ENCODE peak calls at places on chromosomes 7 and 10, in seven cellular contexts. K is stimulated activated naive CD4-positive, alpha-beta T cell; T is fibroblast of gingiva; G is stimulated activated CD8-positive, alpha-beta memory T cell treated with anti-CD3 and anti-CD28 coated beads, Interleukin-7, amount 100 ng/mL, for 4 hours; M is Calu3; J is lower lobe of right lung; A is RPMI7951. B is an unnamed sample.

GRCh38 chr10:21494221-21495001 is 31.1 kb downstream of the SKIDA1 start:
- DNase-seq in K (no peak), M (peak), J (peak), G (no peak), T (no peak), A (peak), B (no peak)

GRCh38 chr7:28076421-28077163 is 104.0 kb downstream of the JAZF1 start:
- DNase-seq in A (no peak), J (no peak), G (no peak), K (no peak), M (no peak), T (peak), B (peak)

GRCh38 chr10:131808370-131808930 is 92.4 kb upstream of the PPP2R2D start:
- DNase-seq in J (peak), M (no peak), A (no peak), K (no peak), T (no peak), G (no peak), B (no peak)

GRCh38 chr10:87671416-87671815 is 11.7 kb downstream of the PAPSS2 start:
- DNase-seq in G (no peak), J (no peak), M (no peak), K (no peak), T (no peak), A (peak), B (no peak)

GRCh38 chr7:40099837-40100236 is 34.6 kb downstream of the MPLKIP start:
- DNase-seq in G (no peak), K (no peak), T (no peak), J (no peak), A (no peak), M (no peak), B (no peak)

GRCh38 chr7:24755541-24756416 is 1.5 kb downstream of the GSDME start:
- DNase-seq in M (no peak), K (no peak), J (no peak), A (peak), T (no peak), G (no peak), B (no peak)

GRCh38 chr10:132279873-132280645 is 27.7 kb downstream of the STK32C start:
- DNase-seq in J (peak), K (no peak), A (no peak), M (no peak), T (no peak), G (no peak), B (no peak)

GRCh38 chr7:34842782-34843181 is 184.8 kb downstream of the NPSR1 start:
- DNase-seq in M (no peak), K (no peak), T (no peak), G (no peak), A (peak), J (no peak), B (no peak)

GRCh38 chr10:71486465-71487114 is 89.9 kb downstream of the CDH23 start:
- DNase-seq in G (no peak), J (peak), T (no peak), K (no peak), A (peak), M (peak), B (peak)

GRCh38 chr10:87816842-87817178 is 1.2 kb downstream of the ATAD1 start:
- DNase-seq in K (no peak), T (no peak), A (no peak), G (no peak), J (no peak), M (no peak), B (no peak)

GRCh38 chr10:50576245-50576815 is 47.4 kb downstream of the SGMS1 start:
- DNase-seq in J (no peak), M (peak), K (no peak), T (no peak), A (peak), G (no peak), B (no peak)

GRCh38 chr10:34743804-34744203 is 71.3 kb downstream of the PARD3 start:
- DNase-seq in G (no peak), A (no peak), T (peak), J (no peak), K (no peak), M (no peak), B (peak)

GRCh38 chr10:69419761-69420126 is 3.0 kb upstream of the TACR2 start:
- DNase-seq in A (no peak), T (no peak), M (no peak), K (no peak), G (no peak), J (no peak), B (no peak)

GRCh38 chr10:71300555-71301370 is 18.3 kb upstream of the SLC29A3 start:
- DNase-seq in A (no peak), T (no peak), K (no peak), M (no peak), G (no peak), J (peak), B (no peak)

GRCh38 chr7:69652947-69653701 is 54.8 kb downstream of the AUTS2 start:
- DNase-seq in M (no peak), J (no peak), G (no peak), K (no peak), T (no peak), A (no peak), B (no peak)

B was measured in BE2C.